ENCODE peak calls at places on chromosomes 2 and 18, in eight cellular contexts. B is tibial artery; A is sigmoid colon; M is dorsolateral prefrontal cortex; H is pancreas; C is lung; X is CD4-positive, alpha-beta T cell; Q is WTC11. O is an unnamed sample.

GRCh38 chr2:8196311-8196710 is 485.5 kb upstream of the ID2 start:
- DNase-seq in B (no peak), A (no peak), M (no peak), H (no peak), C (no peak), X (no peak), Q (no peak), O (no peak)

GRCh38 chr2:10678225-10678624 is 11.6 kb downstream of the NOL10 start:
- DNase-seq in B (no peak), A (no peak), M (no peak), H (no peak), C (no peak), X (no peak), Q (no peak), O (no peak)

GRCh38 chr18:41745166-41746049 is 209.6 kb upstream of the PIK3C3 start:
- DNase-seq in B (no peak), A (no peak), M (peak; percentile 70), H (peak; percentile 4), C (no peak), X (no peak), Q (peak; percentile 74), O (peak; percentile 58)

GRCh38 chr2:31434911-31435310 is 20.4 kb upstream of the XDH start:
- DNase-seq in B (no peak), A (no peak), M (no peak), H (no peak), C (no peak), X (no peak), Q (no peak), O (no peak)

GRCh38 chr2:44745460-44745859 is 196.0 kb upstream of the SIX3 start:
- DNase-seq in B (no peak), A (no peak), M (no peak), H (no peak), C (no peak), X (no peak), Q (no peak), O (no peak)

GRCh38 chr2:101396352-101396717 is 9.0 kb upstream of the CREG2 start:
- DNase-seq in B (no peak), A (no peak), M (no peak), H (no peak), C (no peak), X (no peak), Q (no peak), O (no peak)

GRCh38 chr2:141968377-141968920 is 162.4 kb downstream of the LRP1B start:
- DNase-seq in B (no peak), A (no peak), M (no peak), H (no peak), C (no peak), X (no peak), Q (no peak), O (no peak)

GRCh38 chr2:30463535-30463934 is 16.5 kb downstream of the LCLAT1 start:
- DNase-seq in B (no peak), A (no peak), M (no peak), H (no peak), C (no peak), X (no peak), Q (no peak), O (no peak)

GRCh38 chr2:9473308-9473984 is 905 bp upstream of the IAH1 start:
- DNase-seq in B (no peak), A (no peak), M (no peak), H (peak; percentile 35), C (no peak), X (no peak), Q (peak; percentile 62), O (no peak)

GRCh38 chr2:162243305-162243693 is at the start of gene FAP:
- DNase-seq in B (no peak), A (no peak), M (no peak), H (no peak), C (no peak), X (no peak), Q (no peak), O (no peak)

GRCh38 chr2:237603718-237604362 is 13.3 kb upstream of the RAB17 start:
- DNase-seq in B (no peak), A (no peak), M (no peak), H (no peak), C (no peak), X (peak; percentile 50), Q (no peak), O (no peak)

GRCh38 chr2:175004730-175004979 is 526 bp downstream of the CHN1 start:
- DNase-seq in B (no peak), A (no peak), M (no peak), H (no peak), C (no peak), X (no peak), Q (no peak), O (no peak)

GRCh38 chr18:250685-251084 is 17.2 kb downstream of the THOC1 start:
- DNase-seq in B (no peak), A (no peak), M (no peak), H (no peak), C (no peak), X (no peak), Q (no peak), O (no peak)

GRCh38 chr2:196059491-196059960 is 9.1 kb downstream of the DNAH7 start:
- DNase-seq in B (no peak), A (no peak), M (no peak), H (no peak), C (no peak), X (no peak), Q (peak; percentile 24), O (no peak)

GRCh38 chr2:199804831-199805230 is 46.2 kb downstream of the FTCDNL1 start:
- DNase-seq in B (no peak), A (no peak), M (no peak), H (no peak), C (no peak), X (no peak), Q (no peak), O (no peak)

GRCh38 chr2:217551229-217551909 is 451.4 kb downstream of the TNS1 start:
- DNase-seq in B (no peak), A (no peak), M (no peak), H (no peak), C (no peak), X (no peak), Q (no peak), O (no peak)

GRCh38 chr18:23357992-23358594 is 95.0 kb upstream of the RIOK3 start:
- DNase-seq in B (peak; percentile 83), A (peak; percentile 80), M (no peak), H (peak; percentile 33), C (peak; percentile 45), X (no peak), Q (no peak), O (no peak)

GRCh38 chr2:109614715-109615636 is 812 bp downstream of the SOWAHC start:
- DNase-seq in B (peak; percentile 67), A (peak; percentile 71), M (no peak), H (peak; percentile 11), C (peak; percentile 31), X (no peak), Q (peak; percentile 36), O (peak; percentile 22)
- TF ChIP-seq CTCF in B (no peak), A (no peak), M (no peak), H (no peak), C (no peak), X (no peak), Q (no peak), O (no peak)

GRCh38 chr2:119010336-119010735 is 68.3 kb downstream of the MARCO start:
- DNase-seq in B (no peak), A (no peak), M (no peak), H (no peak), C (peak; percentile 14), X (no peak), Q (no peak), O (no peak)

GRCh38 chr2:119011910-119012209 is 69.9 kb downstream of the MARCO start:
- DNase-seq in B (no peak), A (no peak), M (no peak), H (no peak), C (no peak), X (no peak), Q (no peak), O (no peak)

GRCh38 chr2:119009110-119009509 is 67.1 kb downstream of the MARCO start:
- DNase-seq in B (no peak), A (no peak), M (no peak), H (no peak), C (no peak), X (no peak), Q (no peak), O (no peak)

GRCh38 chr2:119012345-119013301 is 70.6 kb downstream of the MARCO start:
- DNase-seq in B (no peak), A (no peak), M (no peak), H (no peak), C (peak; percentile 15), X (no peak), Q (no peak), O (no peak)

DNA sequence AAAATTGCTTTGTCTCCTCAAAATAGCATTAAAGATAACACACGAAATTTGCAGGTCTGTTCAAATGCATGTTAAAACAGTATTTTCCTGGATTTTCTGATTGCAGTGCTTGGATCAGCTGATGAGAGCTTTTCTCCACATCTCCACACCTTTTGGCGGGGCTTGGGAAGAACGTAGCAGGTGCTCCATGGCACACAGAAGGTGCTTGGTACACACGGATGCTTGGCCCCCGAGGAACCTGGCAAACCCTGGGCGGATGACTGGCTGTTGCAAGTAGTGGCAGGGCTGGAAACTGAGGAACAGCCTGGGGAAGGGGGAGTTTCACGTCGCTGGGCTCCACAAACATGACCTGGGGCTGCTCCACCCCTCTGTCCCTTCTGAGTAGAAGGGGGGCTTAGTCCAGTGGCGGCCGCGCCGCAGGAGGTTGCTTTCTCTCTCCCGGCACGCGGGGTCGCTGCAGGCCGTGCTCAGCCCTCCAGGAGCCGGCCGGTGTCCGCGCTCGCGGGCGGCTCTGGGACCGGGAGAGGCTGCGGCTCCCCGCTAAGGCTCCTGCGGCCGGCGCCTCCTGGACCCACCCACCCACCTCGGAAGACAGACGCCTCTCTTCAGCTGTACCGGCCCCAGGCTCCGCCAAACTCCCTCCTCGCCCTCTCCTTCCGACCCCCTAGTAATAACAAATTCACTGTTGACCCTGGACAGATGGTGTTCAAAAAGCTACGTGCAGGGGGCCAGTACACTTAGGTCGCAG is 69.3 kb downstream of the MARCO start:
- DNase-seq in B (no peak), A (no peak), M (peak; percentile 65), H (peak; percentile 26), C (peak; percentile 38), X (no peak), Q (peak; percentile 82), O (peak; percentile 74)
- TF ChIP-seq CTCF in B (peak; percentile 30), A (peak; percentile 24), M (peak; percentile 73), H (peak; percentile 21), C (peak; percentile 27), X (no peak), Q (peak; percentile 24), O (peak; percentile 80)

DNA sequence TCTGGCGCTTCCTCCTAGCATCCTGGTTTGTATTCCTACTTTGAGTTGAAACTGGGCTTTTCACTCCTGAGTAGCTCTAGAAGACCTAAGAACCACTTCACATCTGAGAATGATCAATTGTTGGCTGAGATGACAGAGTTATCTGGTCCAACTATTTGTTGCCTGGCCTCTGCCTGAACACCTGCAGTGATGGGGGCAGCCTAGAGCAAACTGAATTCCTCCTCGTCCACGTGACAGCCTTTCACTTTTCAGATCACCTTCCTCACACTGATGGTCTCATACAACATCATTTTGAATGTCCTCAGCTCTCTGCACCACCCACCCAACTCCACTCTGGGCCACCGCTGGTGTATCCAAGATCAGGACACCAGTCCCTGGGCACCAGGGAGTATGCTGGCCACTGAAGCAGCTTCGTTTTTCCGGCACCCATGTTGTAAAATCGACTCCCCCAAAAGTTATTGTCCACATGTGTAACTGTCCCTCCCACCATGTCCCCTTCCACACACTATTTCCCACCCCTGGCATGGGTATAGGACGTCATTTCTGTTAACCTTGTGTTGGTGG is 96.5 kb downstream of the TGOLN2 start:
- DNase-seq in B (no peak), A (no peak), M (no peak), H (no peak), C (no peak), X (no peak), Q (peak; percentile 44), O (no peak)
- TF ChIP-seq CTCF in B (no peak), A (no peak), M (no peak), H (no peak), C (no peak), X (no peak), Q (no peak), O (no peak)

GRCh38 chr2:13413989-13414388 is 697.3 kb downstream of the TRIB2 start:
- DNase-seq in B (no peak), A (no peak), M (no peak), H (no peak), C (no peak), X (no peak), Q (no peak), O (no peak)
- TF ChIP-seq CTCF in B (no peak), A (no peak), M (no peak), H (no peak), C (no peak), X (no peak), Q (no peak), O (no peak)